ENCODE peak calls at places on chromosomes 16 and 17, in four cellular contexts. One of them, this sample, is unnamed.

GRCh38 chr17:69760562-69760961 is 314.5 kb upstream of the KCNJ16 start:
- DNase-seq in WTC11: no peak
- DNase-seq in K562: no peak
- DNase-seq in H1: no peak
- DNase-seq in this sample: no peak

GRCh38 chr17:61538480-61538879 is 52.5 kb downstream of the NACA2 start:
- DNase-seq in K562: no peak
- DNase-seq in H1: no peak
- DNase-seq in WTC11: no peak
- DNase-seq in this sample: no peak

GRCh38 chr16:22205577-22206012 is 483 bp upstream of the EEF2K start:
- DNase-seq in H1: no peak
- DNase-seq in K562: no peak
- DNase-seq in WTC11: no peak
- DNase-seq in this sample: no peak

GRCh38 chr16:81127051-81127450 is 30.9 kb upstream of the GCSH start:
- DNase-seq in H1: no peak
- DNase-seq in K562: no peak
- DNase-seq in WTC11: no peak
- DNase-seq in this sample: no peak

GRCh38 chr16:2511128-2511785 is 2.5 kb upstream of the ATP6V0C start:
- DNase-seq in H1: no peak
- DNase-seq in K562: peak
- DNase-seq in WTC11: peak
- DNase-seq in this sample: no peak

GRCh38 chr16:56267888-56268287 is 76.6 kb downstream of the GNAO1 start:
- DNase-seq in WTC11: no peak
- DNase-seq in K562: no peak
- DNase-seq in H1: no peak
- DNase-seq in this sample: no peak

GRCh38 chr17:6569391-6570302 is 13.3 kb upstream of the PITPNM3 start:
- DNase-seq in H1: no peak
- DNase-seq in WTC11: no peak
- DNase-seq in K562: no peak
- DNase-seq in this sample: no peak

GRCh38 chr17:2029911-2030778 is at the start of gene DPH1:
- DNase-seq in H1: peak
- DNase-seq in WTC11: peak
- DNase-seq in K562: peak
- DNase-seq in this sample: peak

GRCh38 chr16:66309-67182 is 5.9 kb downstream of the RHBDF1 start:
- DNase-seq in WTC11: no peak
- DNase-seq in K562: no peak
- DNase-seq in H1: no peak
- DNase-seq in this sample: peak

GRCh38 chr17:18185832-18186231 is 2.2 kb downstream of the ALKBH5 start:
- DNase-seq in H1: no peak
- DNase-seq in K562: peak
- DNase-seq in WTC11: no peak
- DNase-seq in this sample: no peak

GRCh38 chr16:3530371-3530914 is 29.6 kb downstream of the CLUAP1 start:
- DNase-seq in K562: no peak
- DNase-seq in H1: no peak
- DNase-seq in WTC11: no peak
- DNase-seq in this sample: no peak
- TF ChIP-seq TEAD4 in K562: no peak
- TF ChIP-seq TEAD4 in H1: no peak
- TF ChIP-seq TEAD4 in WTC11: no peak
- TF ChIP-seq TEAD4 in this sample: no peak

DNA sequence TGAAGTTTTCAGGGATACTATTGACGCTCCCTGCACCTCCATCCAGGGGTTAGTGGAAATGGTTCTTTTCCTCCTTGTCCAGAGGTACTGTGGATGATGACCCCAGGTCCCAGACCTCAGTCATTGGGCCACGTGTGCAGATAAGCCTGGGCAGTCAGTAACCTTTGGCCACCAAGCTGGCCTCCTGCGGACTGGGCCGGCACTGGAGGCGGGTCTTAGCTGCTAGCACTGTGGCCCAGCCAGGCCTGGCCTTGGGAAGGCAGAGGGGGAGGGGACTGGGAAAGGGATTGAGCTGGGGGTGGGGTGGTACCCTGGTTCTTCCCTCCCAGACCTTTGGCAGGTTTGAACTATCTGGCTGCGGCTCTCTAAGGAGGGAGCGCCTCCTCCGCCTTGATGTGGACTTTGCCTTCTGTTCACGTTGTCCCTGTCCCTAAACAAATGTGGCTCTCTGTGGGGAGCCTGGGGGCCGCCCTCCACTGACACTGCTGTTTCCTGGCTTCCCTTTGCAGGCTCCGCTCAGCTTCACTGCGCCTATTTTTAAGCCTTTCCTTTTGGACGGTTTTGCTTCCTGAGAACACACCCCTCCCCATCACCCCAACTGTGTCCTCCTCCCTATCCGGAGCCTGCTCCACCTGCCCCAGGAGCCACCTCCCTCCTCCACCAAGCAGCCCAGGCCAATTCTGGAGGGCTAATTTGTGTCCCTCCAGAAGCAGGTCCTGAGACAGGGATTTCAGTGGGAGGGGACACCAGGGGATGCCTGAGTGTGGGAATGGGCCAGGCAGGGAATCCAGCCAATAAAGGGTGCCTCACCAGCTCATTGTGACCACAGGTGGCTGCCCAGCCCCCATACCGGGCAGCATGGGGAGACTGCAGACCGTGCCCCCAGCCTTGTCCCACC is 251.9 kb downstream of the SEC14L1 start:
- DNase-seq in K562: peak
- DNase-seq in WTC11: peak
- DNase-seq in H1: peak
- DNase-seq in this sample: peak
- TF ChIP-seq TEAD4 in K562: no peak
- TF ChIP-seq TEAD4 in WTC11: no peak
- TF ChIP-seq TEAD4 in H1: no peak
- TF ChIP-seq TEAD4 in this sample: no peak

GRCh38 chr16:71424626-71425025 is 17.2 kb downstream of the TLE7 start:
- DNase-seq in WTC11: no peak
- DNase-seq in H1: no peak
- DNase-seq in K562: no peak
- DNase-seq in this sample: no peak
- TF ChIP-seq TEAD4 in WTC11: no peak
- TF ChIP-seq TEAD4 in H1: no peak
- TF ChIP-seq TEAD4 in K562: no peak
- TF ChIP-seq TEAD4 in this sample: no peak

GRCh38 chr17:34842235-34842634 is 119.0 kb downstream of the CCT6B start:
- DNase-seq in H1: no peak
- DNase-seq in WTC11: no peak
- DNase-seq in K562: no peak
- DNase-seq in this sample: no peak
- TF ChIP-seq TEAD4 in H1: no peak
- TF ChIP-seq TEAD4 in WTC11: no peak
- TF ChIP-seq TEAD4 in K562: no peak
- TF ChIP-seq TEAD4 in this sample: no peak

GRCh38 chr17:75980188-75981018 is 1.4 kb downstream of the TEN1 start:
- DNase-seq in H1: no peak
- DNase-seq in K562: peak
- DNase-seq in WTC11: no peak
- DNase-seq in this sample: no peak

GRCh38 chr17:75985986-75986385 is 6.9 kb downstream of the TEN1 start:
- DNase-seq in K562: no peak
- DNase-seq in WTC11: no peak
- DNase-seq in H1: no peak
- DNase-seq in this sample: no peak

GRCh38 chr17:75981019-75981615 is 2.1 kb downstream of the TEN1 start:
- DNase-seq in WTC11: no peak
- DNase-seq in H1: no peak
- DNase-seq in K562: no peak
- DNase-seq in this sample: no peak

GRCh38 chr17:75979705-75980187 is 706 bp downstream of the TEN1 start:
- DNase-seq in WTC11: no peak
- DNase-seq in K562: no peak
- DNase-seq in H1: no peak
- DNase-seq in this sample: no peak

GRCh38 chr17:75983501-75984181 is 4.6 kb downstream of the TEN1 start:
- DNase-seq in K562: peak
- DNase-seq in H1: no peak
- DNase-seq in WTC11: peak
- DNase-seq in this sample: no peak
- TF ChIP-seq TEAD4 in K562: no peak
- TF ChIP-seq TEAD4 in H1: no peak
- TF ChIP-seq TEAD4 in WTC11: no peak
- TF ChIP-seq TEAD4 in this sample: no peak

DNA sequence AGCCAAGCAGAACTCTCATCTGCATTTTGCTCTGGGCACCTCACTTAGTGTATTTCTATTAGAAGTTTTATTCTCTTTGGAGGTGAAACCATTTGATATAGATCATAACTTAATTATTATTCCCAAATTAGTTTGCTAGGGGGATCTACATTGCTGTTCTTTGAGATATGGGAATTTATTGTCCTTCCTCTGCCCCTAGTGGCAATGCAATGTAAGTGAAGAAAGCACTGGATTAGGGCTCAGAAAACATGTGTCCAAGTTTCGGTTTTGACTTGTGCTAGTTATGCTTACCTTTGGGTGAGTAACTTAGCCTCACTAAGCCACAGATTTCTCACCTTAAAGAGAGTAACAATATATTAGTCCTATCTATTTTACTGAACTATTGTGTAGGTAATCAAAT is 2.9 kb downstream of the KRT39 start:
- DNase-seq in K562: peak
- DNase-seq in WTC11: no peak
- DNase-seq in H1: no peak
- DNase-seq in this sample: peak
- TF ChIP-seq TEAD4 in K562: no peak
- TF ChIP-seq TEAD4 in WTC11: no peak
- TF ChIP-seq TEAD4 in H1: no peak
- TF ChIP-seq TEAD4 in this sample: no peak

DNA sequence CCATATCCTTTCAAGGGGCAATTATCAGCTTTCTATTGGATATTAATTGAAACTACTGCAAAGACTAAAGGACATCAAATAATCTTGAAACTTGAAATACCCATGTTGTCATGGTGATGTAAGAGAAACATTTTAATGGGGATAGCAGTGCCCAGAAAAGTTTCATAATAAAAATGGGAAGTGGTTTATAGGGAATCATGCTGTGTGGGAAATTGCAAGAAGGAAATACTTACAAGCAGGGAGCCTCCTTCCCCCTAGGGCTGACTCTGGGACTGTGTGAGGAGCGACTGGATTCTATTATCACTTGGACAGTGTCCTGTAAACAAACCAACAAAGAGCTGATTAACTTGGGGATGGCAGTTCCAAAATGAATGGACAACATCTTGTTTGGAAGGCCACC is 1393.1 kb upstream of the GOT2 start:
- DNase-seq in WTC11: no peak
- DNase-seq in K562: no peak
- DNase-seq in H1: no peak
- DNase-seq in this sample: no peak
- TF ChIP-seq TEAD4 in WTC11: no peak
- TF ChIP-seq TEAD4 in K562: no peak
- TF ChIP-seq TEAD4 in H1: no peak
- TF ChIP-seq TEAD4 in this sample: no peak

GRCh38 chr17:50170662-50171370 is 5.0 kb downstream of the SGCA start:
- DNase-seq in K562: no peak
- DNase-seq in WTC11: no peak
- DNase-seq in H1: no peak
- DNase-seq in this sample: no peak

GRCh38 chr17:50167371-50167770 is 1.6 kb downstream of the SGCA start:
- DNase-seq in H1: no peak
- DNase-seq in WTC11: no peak
- DNase-seq in K562: no peak
- DNase-seq in this sample: no peak

GRCh38 chr17:50168319-50168718 is 2.5 kb downstream of the SGCA start:
- DNase-seq in H1: no peak
- DNase-seq in K562: no peak
- DNase-seq in WTC11: no peak
- DNase-seq in this sample: no peak

GRCh38 chr17:50169881-50170459 is 4.2 kb downstream of the SGCA start:
- DNase-seq in K562: no peak
- DNase-seq in WTC11: no peak
- DNase-seq in H1: no peak
- DNase-seq in this sample: no peak

DNA sequence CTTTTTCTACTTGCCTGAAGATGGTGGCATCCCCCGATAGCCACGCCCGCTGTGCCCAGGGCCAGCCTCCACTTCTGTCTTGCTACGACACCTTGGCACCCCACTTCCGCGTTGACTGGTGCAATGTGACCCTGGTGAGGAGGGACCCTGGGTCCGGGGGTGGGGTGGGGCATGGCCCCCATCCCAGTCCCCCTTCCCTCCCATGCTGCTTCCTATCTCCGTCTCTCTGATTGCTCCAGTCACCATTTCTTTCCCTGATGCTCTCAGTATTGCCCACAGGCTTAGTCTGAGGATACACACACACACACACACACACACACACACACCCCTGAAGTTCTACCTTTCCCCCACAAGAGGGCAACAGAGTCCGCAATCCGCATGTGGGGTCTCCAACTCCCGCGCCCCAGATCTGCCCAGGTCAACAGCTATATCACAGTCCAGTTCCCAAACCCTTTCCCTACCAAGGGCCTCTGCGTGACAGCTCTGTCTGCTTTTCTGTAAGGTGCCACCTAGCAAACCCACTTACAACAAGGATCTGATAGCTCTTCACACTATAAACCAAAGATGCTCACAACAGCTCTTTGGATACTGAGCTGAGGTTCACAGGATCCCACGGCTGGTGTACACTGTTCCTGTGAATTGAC is 3.4 kb downstream of the SGCA start:
- DNase-seq in H1: no peak
- DNase-seq in K562: peak
- DNase-seq in WTC11: peak
- DNase-seq in this sample: peak
- TF ChIP-seq TEAD4 in H1: peak
- TF ChIP-seq TEAD4 in K562: no peak
- TF ChIP-seq TEAD4 in WTC11: no peak
- TF ChIP-seq TEAD4 in this sample: no peak